ENCODE peak calls at places on chromosomes 16 and 17, in five cellular contexts. P is brain microvascular endothelial cell, J is spleen, K is AG10803, S is stomach. E is an unnamed sample.

GRCh38 chr16:11405331-11406176 is 60.3 kb downstream of the RMI2 start:
- DNase-seq in P (peak), J (no peak), K (no peak), S (peak), E (no peak)

GRCh38 chr17:50167371-50167770 is 1.6 kb downstream of the SGCA start:
- DNase-seq in P (no peak), J (no peak), K (no peak), S (no peak), E (no peak)

GRCh38 chr17:69733171-69734014 is 318.9 kb downstream of the MAP2K6 start:
- DNase-seq in P (peak), J (no peak), K (peak), S (no peak), E (peak)

GRCh38 chr16:49491736-49492089 is 118.1 kb downstream of the C16orf78 start:
- DNase-seq in P (no peak), J (peak), K (no peak), S (no peak), E (no peak)

GRCh38 chr16:4370570-4371480 is 823 bp upstream of the VASN start:
- DNase-seq in P (peak), J (peak), K (peak), S (no peak), E (peak)

GRCh38 chr17:43367588-43368242 is 31.1 kb upstream of the ARL4D start:
- DNase-seq in P (peak), J (no peak), K (peak), S (no peak), E (no peak)

GRCh38 chr16:6081320-6081976 is 983.9 kb upstream of the EEF2KMT start:
- DNase-seq in P (no peak), J (no peak), K (no peak), S (no peak), E (no peak)

GRCh38 chr16:80285089-80285488 is 255.7 kb upstream of the DYNLRB2 start:
- DNase-seq in P (peak), J (no peak), K (peak), S (no peak), E (peak)

GRCh38 chr17:45311762-45312476 is 4.9 kb downstream of the MAP3K14 start:
- DNase-seq in P (peak), J (peak), K (peak), S (peak), E (no peak)

DNA sequence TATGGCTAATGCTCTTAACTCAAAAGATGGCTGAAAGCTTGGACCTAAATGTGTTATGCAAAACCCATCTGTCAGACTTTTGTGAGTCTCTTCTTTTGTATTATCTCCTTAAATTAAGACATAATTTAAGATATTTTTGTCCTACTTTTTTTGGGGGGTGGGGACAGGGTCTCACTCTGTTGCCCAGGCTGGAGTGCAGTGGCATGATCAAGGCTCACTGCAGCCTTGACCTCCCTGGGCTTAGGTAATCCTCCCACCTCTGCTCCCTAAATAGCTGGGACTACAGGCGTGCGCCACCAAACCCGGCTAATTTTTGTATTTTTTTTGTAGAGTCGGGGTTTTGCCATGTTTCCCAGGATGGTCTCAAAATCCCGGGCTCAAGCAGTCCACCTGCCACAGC is 7.1 kb downstream of the CLTC start:
- DNase-seq in P (no peak), J (no peak), K (no peak), S (no peak), E (no peak)
- H3K4me3 ChIP-seq in P (no peak), J (no peak), K (no peak), S (no peak), E (no peak)

GRCh38 chr17:9929873-9930272 is 24.8 kb upstream of the RCVRN start:
- DNase-seq in P (no peak), J (no peak), K (peak), S (no peak), E (no peak)

GRCh38 chr17:9931144-9931543 is 26.1 kb upstream of the RCVRN start:
- DNase-seq in P (no peak), J (no peak), K (no peak), S (no peak), E (no peak)

GRCh38 chr17:9926150-9926804 is 21.2 kb upstream of the RCVRN start:
- DNase-seq in P (no peak), J (no peak), K (no peak), S (no peak), E (no peak)

GRCh38 chr17:9925457-9925856 is 20.4 kb upstream of the RCVRN start:
- DNase-seq in P (no peak), J (no peak), K (no peak), S (no peak), E (no peak)

GRCh38 chr17:9928601-9929341 is 23.7 kb upstream of the RCVRN start:
- DNase-seq in P (peak), J (no peak), K (peak), S (no peak), E (peak)
- TF ChIP-seq CTCF in P (peak), J (no peak), K (peak), S (no peak), E (peak)

DNA sequence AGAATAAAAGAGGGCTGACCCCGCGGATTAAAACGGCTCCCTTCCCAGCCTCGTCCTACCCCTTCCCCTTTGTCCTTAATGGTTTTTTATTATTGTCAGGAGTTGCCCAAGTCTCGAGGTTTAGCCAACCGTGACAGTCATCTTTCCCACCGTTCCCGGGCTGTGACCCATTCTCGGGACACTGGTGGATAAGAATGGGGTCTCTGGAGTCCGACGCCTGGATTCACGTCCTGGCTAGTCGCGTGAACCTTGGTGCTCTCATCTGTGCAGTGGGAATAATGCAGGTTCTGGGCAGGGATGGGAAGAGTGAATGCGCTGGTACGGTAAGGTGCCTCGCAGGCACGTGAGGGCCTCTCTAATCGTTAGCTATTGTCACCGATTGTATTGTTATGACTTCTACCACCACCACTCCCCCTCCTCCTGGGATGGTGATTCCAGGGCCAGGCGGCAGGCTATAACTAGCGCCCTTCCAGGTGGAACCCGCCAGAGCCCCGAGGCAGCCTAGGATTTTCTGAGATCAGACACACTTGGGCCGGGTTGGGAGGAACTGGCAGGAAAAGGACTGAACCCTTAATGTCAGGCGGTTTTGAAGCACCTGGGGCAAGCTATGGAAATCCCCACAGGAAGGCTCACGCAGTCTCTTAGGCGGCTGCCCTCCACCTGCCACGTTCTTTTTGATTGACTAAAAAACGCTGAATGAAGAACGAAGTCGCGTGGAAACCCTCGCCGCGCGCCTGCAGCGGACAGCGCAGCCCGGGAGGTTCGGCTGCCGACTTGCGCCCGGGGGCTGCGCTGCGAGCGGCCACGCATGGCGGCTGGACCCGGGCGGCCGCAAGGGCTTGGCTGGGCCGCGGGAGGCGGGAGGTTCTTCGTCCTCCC is 2.7 kb downstream of the HS3ST3B1 start:
- DNase-seq in P (no peak), J (peak), K (no peak), S (no peak), E (no peak)
- H3K4me3 ChIP-seq in P (peak), J (peak), K (peak), S (peak), E (peak)

GRCh38 chr17:67273900-67274299 is 28.9 kb upstream of the HELZ start:
- DNase-seq in P (no peak), J (no peak), K (no peak), S (no peak), E (no peak)

GRCh38 chr17:67274466-67274865 is 29.5 kb upstream of the HELZ start:
- DNase-seq in P (no peak), J (no peak), K (no peak), S (no peak), E (no peak)

GRCh38 chr17:67278363-67278762 is 33.4 kb upstream of the HELZ start:
- DNase-seq in P (no peak), J (no peak), K (no peak), S (no peak), E (no peak)

GRCh38 chr17:67279115-67279514 is 34.1 kb upstream of the HELZ start:
- DNase-seq in P (no peak), J (no peak), K (no peak), S (no peak), E (no peak)

DNA sequence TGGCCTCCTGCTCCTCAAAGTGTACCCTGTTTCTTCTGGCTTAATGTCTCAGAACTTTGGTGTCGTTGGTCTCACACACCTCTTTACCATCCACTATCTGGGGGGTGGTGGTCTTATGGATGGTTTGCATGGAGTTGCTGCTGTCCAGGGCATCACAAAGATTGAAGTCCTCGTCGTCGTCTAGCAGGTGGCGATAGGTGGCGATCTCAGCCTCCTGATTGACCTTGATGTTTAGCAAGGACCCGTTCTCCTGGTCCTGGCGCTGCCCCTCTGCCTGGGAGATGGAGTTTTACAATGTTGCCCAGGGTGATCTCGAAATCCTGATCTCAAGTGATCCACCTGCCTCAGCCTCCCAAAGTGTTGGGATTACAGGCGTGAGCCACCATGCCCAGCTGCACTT is 31.1 kb upstream of the HELZ start:
- DNase-seq in P (no peak), J (no peak), K (no peak), S (no peak), E (no peak)
- TF ChIP-seq CTCF in P (peak), J (no peak), K (no peak), S (no peak), E (no peak)

E was measured in AG04449.